ENCODE peak calls at places on chromosomes 6 and 20, in seven cellular contexts. X, L, P, W, S, E and V are unnamed samples.

GRCh38 chr6:90429713-90430112 is 133.1 kb upstream of the BACH2 start:
- DNase-seq in L (no peak), X (no peak), E (no peak), W (no peak), S (no peak), P (no peak), V (no peak)

GRCh38 chr20:8616792-8617191 is 452.1 kb upstream of the PLCB4 start:
- DNase-seq in X (no peak), L (no peak), S (no peak), E (no peak), P (no peak), W (no peak), V (peak)

GRCh38 chr6:89689732-89690131 is 51.2 kb upstream of the LYRM2 start:
- DNase-seq in X (no peak), E (no peak), W (no peak), S (no peak), P (no peak), L (peak), V (peak)

GRCh38 chr6:89221971-89222887 is 5.1 kb upstream of the GABRR1 start:
- DNase-seq in S (no peak), E (no peak), X (no peak), P (no peak), L (no peak), W (no peak), V (no peak)

GRCh38 chr20:1144401-1145172 is 26.2 kb downstream of the PSMF1 start:
- DNase-seq in S (no peak), P (no peak), L (no peak), E (no peak), W (no peak), X (no peak), V (no peak)

GRCh38 chr20:1946762-1947534 is 46.9 kb downstream of the PDYN start:
- DNase-seq in W (no peak), P (no peak), E (peak), X (no peak), L (no peak), S (no peak), V (peak)

GRCh38 chr6:118639054-118639964 is 12.1 kb downstream of the CEP85L start:
- DNase-seq in E (no peak), X (no peak), W (no peak), S (peak), L (no peak), P (no peak), V (no peak)

GRCh38 chr6:83309344-83309743 is 116.2 kb downstream of the RWDD2A start:
- DNase-seq in W (no peak), P (no peak), X (no peak), L (no peak), E (no peak), S (no peak), V (no peak)

GRCh38 chr6:16711551-16712249 is 49.6 kb downstream of the ATXN1 start:
- DNase-seq in P (no peak), X (no peak), E (no peak), W (peak), L (no peak), S (no peak), V (no peak)

GRCh38 chr20:5996765-5997164 is 46.3 kb downstream of the MCM8 start:
- DNase-seq in E (no peak), W (no peak), X (peak), L (no peak), P (no peak), S (peak), V (no peak)

GRCh38 chr20:64238115-64238825 is 17.3 kb upstream of the PCMTD2 start:
- DNase-seq in W (no peak), P (no peak), L (peak), E (peak), S (no peak), X (no peak), V (no peak)

GRCh38 chr6:31419842-31420241 is 16.4 kb downstream of the MICA start:
- DNase-seq in S (no peak), P (no peak), X (no peak), W (no peak), L (no peak), E (no peak), V (no peak)

GRCh38 chr6:55528624-55529023 is 50.4 kb downstream of the HMGCLL1 start:
- DNase-seq in X (no peak), S (peak), L (no peak), W (peak), P (no peak), E (no peak), V (no peak)

GRCh38 chr6:112251170-112251945 is 3.0 kb downstream of the LAMA4 start:
- DNase-seq in P (no peak), E (no peak), L (no peak), X (no peak), W (no peak), S (no peak), V (peak)

GRCh38 chr6:93858213-93858612 is 438.9 kb upstream of the EPHA7 start:
- DNase-seq in S (no peak), P (no peak), W (no peak), E (no peak), L (no peak), X (no peak), V (no peak)

GRCh38 chr20:37386505-37387201 is 40.7 kb downstream of the SRC start:
- DNase-seq in E (no peak), L (no peak), P (no peak), X (no peak), W (no peak), S (no peak), V (no peak)

GRCh38 chr6:14665827-14666724 is 548.5 kb downstream of the CD83 start:
- DNase-seq in S (peak), X (peak), E (no peak), W (peak), L (no peak), P (no peak), V (no peak)

GRCh38 chr6:123803862-123804681 is at the start of gene NKAIN2:
- DNase-seq in P (peak), S (no peak), W (no peak), E (peak), L (peak), X (peak), V (peak)

GRCh38 chr6:135535989-135536414 is 38.5 kb upstream of the AHI1 start:
- DNase-seq in S (peak), P (peak), X (peak), L (no peak), W (peak), E (no peak), V (peak)

GRCh38 chr6:53857318-53858094 is 62.7 kb downstream of the LRRC1 start:
- DNase-seq in S (no peak), X (no peak), E (no peak), W (no peak), L (no peak), P (no peak), V (no peak)

GRCh38 chr6:109625199-109625598 is 65.8 kb downstream of the AK9 start:
- DNase-seq in W (no peak), S (no peak), E (no peak), P (no peak), L (no peak), X (no peak), V (no peak)

GRCh38 chr6:83613378-83613777 is 95.5 kb downstream of the SNAP91 start:
- DNase-seq in P (no peak), W (no peak), E (no peak), X (no peak), S (no peak), L (no peak), V (no peak)

GRCh38 chr6:63197741-63198140 is 13.5 kb upstream of the FKBP1C start:
- DNase-seq in E (no peak), P (no peak), X (no peak), L (no peak), S (no peak), W (no peak), V (no peak)

GRCh38 chr6:116766506-116767176 is 1.1 kb upstream of the FAM162B start:
- DNase-seq in X (no peak), P (no peak), E (no peak), L (no peak), S (no peak), W (no peak), V (no peak)

GRCh38 chr20:33518071-33518470 is 28.2 kb downstream of the CBFA2T2 start:
- DNase-seq in E (no peak), S (no peak), X (no peak), P (no peak), L (no peak), W (peak), V (no peak)

GRCh38 chr20:64205611-64206026 is 41.4 kb downstream of the MYT1 start:
- DNase-seq in X (no peak), W (no peak), L (no peak), S (no peak), E (no peak), P (no peak), V (no peak)

GRCh38 chr20:35007891-35008290 is 52.2 kb downstream of the MYH7B start:
- DNase-seq in X (no peak), W (no peak), E (no peak), P (no peak), S (no peak), L (peak), V (no peak)